ENCODE peak calls at places on chromosomes 11 and 22, in nine cellular contexts. Z is IMR-90, I is erythroblast, X is esophagus muscularis mucosa, K is HepG2, C is uterus, P is A549, V is spleen, N is HCT116. E is an unnamed sample.

GRCh38 chr11:63609536-63609935 is 4.7 kb downstream of the PLAAT3 start:
- DNase-seq in Z (no peak), I (no peak), X (no peak), K (no peak), C (no peak), P (no peak), V (no peak), N (no peak), E (peak; percentile 77)

GRCh38 chr11:36257351-36257750 is 31.9 kb downstream of the COMMD9 start:
- DNase-seq in Z (peak; percentile 54), I (no peak), X (no peak), K (no peak), C (peak; percentile 24), P (no peak), V (no peak), N (no peak), E (no peak)

GRCh38 chr11:62402226-62402625 is 16.6 kb upstream of the SCGB1A1 start:
- DNase-seq in Z (no peak), I (no peak), X (no peak), K (no peak), C (peak; percentile 72), P (no peak), V (peak; percentile 88), N (no peak), E (no peak)

GRCh38 chr11:112113539-112114457 is 27.1 kb downstream of the SDHD start:
- DNase-seq in Z (peak; percentile 69), I (peak; percentile 50), X (no peak), K (peak; percentile 54), C (no peak), P (peak; percentile 31), V (no peak), N (peak; percentile 49), E (no peak)

GRCh38 chr11:94302806-94303205 is 1.6 kb upstream of the IZUMO1R start:
- DNase-seq in Z (no peak), I (no peak), X (no peak), K (no peak), C (no peak), P (no peak), V (no peak), N (no peak), E (no peak)

GRCh38 chr11:125516266-125516665 is 20.2 kb upstream of the FEZ1 start:
- DNase-seq in Z (no peak), I (no peak), X (no peak), K (no peak), C (no peak), P (no peak), V (no peak), N (no peak), E (no peak)

GRCh38 chr11:23143031-23143430 is 282.8 kb upstream of the CCDC179 start:
- DNase-seq in Z (peak; percentile 44), I (no peak), X (no peak), K (no peak), C (no peak), P (no peak), V (no peak), N (no peak), E (no peak)

GRCh38 chr11:12070446-12071267 is 39.7 kb upstream of the MICAL2 start:
- DNase-seq in Z (no peak), I (no peak), X (no peak), K (no peak), C (no peak), P (no peak), V (no peak), N (no peak), E (no peak)

GRCh38 chr11:125078516-125079140 is 15.5 kb downstream of the SLC37A2 start:
- DNase-seq in Z (no peak), I (no peak), X (no peak), K (no peak), C (no peak), P (no peak), V (no peak), N (no peak), E (no peak)

GRCh38 chr11:105100976-105101630 is 38.5 kb downstream of the CARD18 start:
- DNase-seq in Z (no peak), I (no peak), X (no peak), K (no peak), C (no peak), P (no peak), V (no peak), N (no peak), E (no peak)

GRCh38 chr22:29689872-29690213 is 30.0 kb upstream of the CABP7 start:
- DNase-seq in Z (peak; percentile 55), I (peak; percentile 79), X (no peak), K (peak; percentile 24), C (peak; percentile 29), P (no peak), V (peak; percentile 86), N (no peak), E (peak; percentile 19)

GRCh38 chr22:38728899-38729796 is 23.4 kb downstream of the GTPBP1 start:
- DNase-seq in Z (no peak), I (no peak), X (no peak), K (peak; percentile 28), C (no peak), P (no peak), V (peak; percentile 48), N (no peak), E (no peak)

GRCh38 chr11:69443138-69443967 is 38.1 kb upstream of the LINC01488 start:
- DNase-seq in Z (peak; percentile 94), I (peak; percentile 79), X (peak; percentile 97), K (no peak), C (peak; percentile 82), P (peak; percentile 88), V (peak; percentile 95), N (peak; percentile 74), E (peak; percentile 90)

GRCh38 chr11:69440876-69441275 is 40.6 kb upstream of the LINC01488 start:
- DNase-seq in Z (no peak), I (no peak), X (no peak), K (no peak), C (no peak), P (no peak), V (peak; percentile 59), N (no peak), E (no peak)

GRCh38 chr11:69442807-69443137 is 38.7 kb upstream of the LINC01488 start:
- DNase-seq in Z (peak; percentile 60), I (no peak), X (no peak), K (peak; percentile 80), C (no peak), P (no peak), V (peak; percentile 82), N (no peak), E (no peak)

GRCh38 chr11:69443968-69444364 is 37.5 kb upstream of the LINC01488 start:
- DNase-seq in Z (peak; percentile 58), I (no peak), X (no peak), K (no peak), C (no peak), P (no peak), V (peak; percentile 63), N (no peak), E (no peak)

GRCh38 chr11:69442012-69442806 is 39.3 kb upstream of the LINC01488 start:
- DNase-seq in Z (no peak), I (no peak), X (no peak), K (no peak), C (no peak), P (no peak), V (peak; percentile 42), N (no peak), E (no peak)
- TF ChIP-seq POLR2A in Z (no peak), I (no peak), X (no peak), K (no peak), C (no peak), P (no peak), V (no peak), N (no peak), E (no peak)

GRCh38 chr11:92939305-92939704 is 30.1 kb upstream of the MTNR1B start:
- DNase-seq in Z (no peak), I (no peak), X (no peak), K (no peak), C (no peak), P (no peak), V (no peak), N (no peak), E (no peak)

GRCh38 chr11:92946707-92947106 is 22.7 kb upstream of the MTNR1B start:
- DNase-seq in Z (no peak), I (no peak), X (no peak), K (no peak), C (no peak), P (no peak), V (no peak), N (no peak), E (no peak)

DNA sequence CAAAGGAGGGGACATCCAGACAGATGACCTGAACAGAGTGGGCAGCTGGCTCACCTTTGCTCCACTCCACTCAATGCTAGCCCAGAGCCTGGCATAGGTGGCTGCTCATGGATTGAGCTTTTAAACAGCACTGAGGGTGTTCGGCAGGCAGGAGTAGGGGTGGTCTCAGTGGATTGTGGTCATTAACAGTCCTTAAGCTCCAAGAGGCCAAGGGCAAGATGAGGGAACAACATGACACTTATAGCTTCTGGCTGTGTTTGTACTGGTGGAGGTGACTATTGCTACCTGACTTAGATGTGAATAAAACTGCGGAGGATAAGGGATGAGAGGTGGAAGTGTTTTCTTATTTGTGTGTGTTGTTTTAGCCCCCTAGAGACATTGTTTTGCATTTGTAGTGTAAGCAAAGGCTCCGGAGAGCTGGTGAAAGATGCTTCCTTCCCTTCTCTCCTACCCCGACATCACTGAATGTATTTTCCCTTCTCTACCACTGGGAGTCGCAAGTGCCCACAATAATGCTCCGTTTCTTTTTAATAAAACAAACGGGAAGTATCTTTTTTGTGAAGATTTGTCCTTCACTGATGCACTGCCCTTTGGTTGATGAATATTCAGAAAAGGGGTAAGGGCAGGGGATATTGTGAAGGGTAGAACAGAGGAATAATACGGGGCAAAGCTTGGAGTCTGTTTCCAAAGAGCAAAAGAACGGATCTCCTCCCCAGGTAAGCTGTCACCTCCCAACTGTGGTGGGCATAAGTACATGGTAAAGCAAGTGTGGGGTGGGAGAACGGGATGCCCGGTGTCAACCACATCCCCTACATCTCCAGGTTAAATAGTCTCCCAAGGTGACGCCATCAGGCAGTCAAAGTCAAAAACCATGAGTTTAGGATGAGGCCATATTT is 27.5 kb upstream of the MTNR1B start:
- DNase-seq in Z (peak; percentile 50), I (peak; percentile 45), X (no peak), K (peak; percentile 23), C (no peak), P (peak; percentile 40), V (no peak), N (peak; percentile 18), E (no peak)
- TF ChIP-seq POLR2A in Z (no peak), I (no peak), X (no peak), K (no peak), C (no peak), P (no peak), V (no peak), N (no peak), E (no peak)

GRCh38 chr22:43526117-43526655 is 114.4 kb downstream of the MPPED1 start:
- DNase-seq in Z (no peak), I (no peak), X (no peak), K (no peak), C (no peak), P (no peak), V (no peak), N (no peak), E (no peak)
- TF ChIP-seq POLR2A in Z (no peak), I (no peak), X (no peak), K (no peak), C (no peak), P (no peak), V (no peak), N (no peak), E (no peak)

DNA sequence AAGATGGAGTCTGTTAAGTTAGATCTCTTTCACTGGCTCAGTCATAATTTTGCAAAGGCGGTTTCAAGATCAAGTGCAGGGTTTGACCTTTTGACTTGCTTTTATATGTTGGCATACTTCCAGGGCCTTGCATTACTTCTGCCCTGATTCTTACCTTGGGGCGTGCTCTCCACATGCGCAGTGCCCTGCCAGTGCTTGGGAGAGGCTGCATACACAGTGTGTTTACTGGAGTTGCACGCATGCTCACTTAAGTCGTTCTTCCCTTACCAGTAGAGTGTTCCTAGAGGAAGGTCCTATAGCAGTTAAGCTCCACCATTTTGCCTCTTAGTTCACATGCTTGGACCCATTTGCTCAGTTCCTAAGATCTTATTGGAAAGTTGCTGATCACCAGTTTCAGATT is 21.0 kb upstream of the TMEM123 start:
- DNase-seq in Z (no peak), I (no peak), X (peak; percentile 47), K (no peak), C (no peak), P (no peak), V (no peak), N (no peak), E (peak; percentile 75)
- TF ChIP-seq POLR2A in Z (no peak), I (no peak), X (no peak), K (no peak), C (no peak), P (no peak), V (no peak), N (no peak), E (no peak)

E was measured in Peyer's patch.